ENCODE peak calls at places on chromosomes 1 and 21, in five cellular contexts. O, H, K, I and V are unnamed samples.

GRCh38 chr21:16539041-16539440 is 809.3 kb downstream of the USP25 start:
- DNase-seq in O (no peak), H (no peak), K (no peak), I (no peak), V (no peak)

GRCh38 chr1:217205578-217205977 is 425.3 kb downstream of the GPATCH2 start:
- DNase-seq in O (no peak), H (no peak), K (no peak), I (no peak), V (no peak)

GRCh38 chr1:76425104-76425842 is 350.7 kb downstream of the ST6GALNAC3 start:
- DNase-seq in O (no peak), H (no peak), K (no peak), I (no peak), V (no peak)

GRCh38 chr1:45359882-45360513 is 19.8 kb upstream of the MUTYH start:
- DNase-seq in O (peak), H (peak), K (no peak), I (peak), V (peak)

GRCh38 chr1:182197555-182197954 is 136.0 kb upstream of the ZNF648 start:
- DNase-seq in O (no peak), H (no peak), K (no peak), I (no peak), V (peak)

GRCh38 chr1:168340796-168341510 is 60.3 kb downstream of the TBX19 start:
- DNase-seq in O (no peak), H (peak), K (no peak), I (no peak), V (peak)

GRCh38 chr21:22795644-22796043 is 1797.4 kb downstream of the NCAM2 start:
- DNase-seq in O (no peak), H (peak), K (no peak), I (no peak), V (no peak)

GRCh38 chr1:209319057-209319432 is 264.5 kb upstream of the CAMK1G start:
- DNase-seq in O (no peak), H (no peak), K (no peak), I (no peak), V (no peak)

GRCh38 chr1:187725216-187725615 is 896.5 kb downstream of the PLA2G4A start:
- DNase-seq in O (no peak), H (no peak), K (no peak), I (no peak), V (no peak)

GRCh38 chr1:162416215-162416614 is 4.3 kb upstream of the SH2D1B start:
- DNase-seq in O (no peak), H (no peak), K (no peak), I (no peak), V (no peak)

GRCh38 chr1:43783671-43784205 is 76.4 kb downstream of the ST3GAL3 start:
- DNase-seq in O (no peak), H (peak), K (no peak), I (no peak), V (peak)

GRCh38 chr21:26116456-26117011 is 54.0 kb downstream of the APP start:
- DNase-seq in O (no peak), H (no peak), K (no peak), I (no peak), V (no peak)

GRCh38 chr1:198934901-198935301 is 296.1 kb downstream of the PTPRC start:
- DNase-seq in O (peak), H (peak), K (peak), I (no peak), V (peak)

GRCh38 chr1:228802386-228803221 is 67.3 kb downstream of the RHOU start:
- DNase-seq in O (no peak), H (peak), K (no peak), I (no peak), V (no peak)

GRCh38 chr1:84571150-84571535 is 3.1 kb downstream of the CTBS start:
- DNase-seq in O (no peak), H (no peak), K (no peak), I (no peak), V (no peak)

GRCh38 chr21:33608559-33608958 is 20.1 kb upstream of the DONSON start:
- DNase-seq in O (no peak), H (no peak), K (no peak), I (no peak), V (no peak)

GRCh38 chr21:38325761-38326420 is 69.1 kb downstream of the KCNJ15 start:
- DNase-seq in O (no peak), H (no peak), K (no peak), I (no peak), V (no peak)

GRCh38 chr1:17273096-17273495 is 24.2 kb downstream of the PADI3 start:
- DNase-seq in O (no peak), H (no peak), K (no peak), I (no peak), V (no peak)

GRCh38 chr1:174999926-175000696 is at the start of gene CACYBP:
- DNase-seq in O (no peak), H (no peak), K (peak), I (no peak), V (peak)

GRCh38 chr1:64518692-64519481 is 49.0 kb downstream of the CACHD1 start:
- DNase-seq in O (no peak), H (no peak), K (no peak), I (no peak), V (no peak)

GRCh38 chr1:197850918-197851317 is 51.5 kb upstream of the C1orf53 start:
- DNase-seq in O (no peak), H (no peak), K (no peak), I (no peak), V (no peak)

GRCh38 chr21:34128124-34128523 is 54.7 kb downstream of the MRPS6 start:
- DNase-seq in O (no peak), H (no peak), K (no peak), I (no peak), V (no peak)

GRCh38 chr1:230986976-230987375 is 8.1 kb downstream of the ARV1 start:
- DNase-seq in O (no peak), H (no peak), K (no peak), I (no peak), V (no peak)

GRCh38 chr1:3139451-3139852 is 70.4 kb downstream of the PRDM16 start:
- DNase-seq in O (no peak), H (no peak), K (no peak), I (no peak), V (no peak)

GRCh38 chr1:202131956-202132821 is 9.5 kb downstream of the GPR37L1 start:
- DNase-seq in O (no peak), H (no peak), K (no peak), I (no peak), V (no peak)

GRCh38 chr21:31107151-31107785 is 69.0 kb upstream of the KRTAP19-8 start:
- DNase-seq in O (no peak), H (no peak), K (no peak), I (no peak), V (no peak)